ENCODE peak calls at places on chromosomes 5 and 9, in nine cellular contexts. J is CD8-positive, alpha-beta T cell; B is heart right ventricle; V is gastrocnemius medialis; Z is choroid plexus epithelial cell; T is mesothelial cell of epicardium; R is RWPE1; M is GM06990; C is H9. F is an unnamed sample.

GRCh38 chr9:89891221-89892052 is 286.6 kb downstream of the GADD45G start:
- DNase-seq in J (no peak), B (peak; percentile 65), V (no peak), Z (no peak), T (no peak), R (no peak), M (no peak), C (peak; percentile 10), F (no peak)

GRCh38 chr5:90096415-90097081 is 313.0 kb downstream of the CETN3 start:
- DNase-seq in J (no peak), B (peak; percentile 9), V (no peak), Z (peak; percentile 79), T (no peak), R (peak; percentile 85), M (no peak), C (no peak), F (peak; percentile 17)

GRCh38 chr5:178624626-178625546 is 2.0 kb downstream of the CLK4 start:
- DNase-seq in J (no peak), B (no peak), V (no peak), Z (peak; percentile 19), T (no peak), R (no peak), M (no peak), C (no peak), F (no peak)

GRCh38 chr5:87121315-87122170 is 146.1 kb upstream of the RASA1 start:
- DNase-seq in J (peak; percentile 36), B (no peak), V (peak; percentile 7), Z (peak; percentile 92), T (no peak), R (peak; percentile 80), M (peak; percentile 70), C (no peak), F (peak; percentile 53)

GRCh38 chr9:82152181-82152580 is 163.6 kb downstream of the SPATA31D1 start:
- DNase-seq in J (no peak), B (no peak), V (no peak), Z (peak; percentile 64), T (no peak), R (no peak), M (no peak), C (no peak), F (no peak)

GRCh38 chr5:143641549-143641955 is 170.4 kb upstream of the HMHB1 start:
- DNase-seq in J (no peak), B (no peak), V (no peak), Z (peak; percentile 90), T (no peak), R (no peak), M (peak; percentile 14), C (no peak), F (no peak)

GRCh38 chr9:83405674-83406255 is 132.4 kb downstream of the FRMD3 start:
- DNase-seq in J (no peak), B (no peak), V (no peak), Z (peak; percentile 22), T (no peak), R (no peak), M (no peak), C (no peak), F (no peak)

GRCh38 chr5:83471405-83472212 is at the start of gene VCAN:
- DNase-seq in J (no peak), B (peak; percentile 60), V (peak; percentile 28), Z (peak; percentile 86), T (peak; percentile 47), R (peak; percentile 63), M (peak; percentile 38), C (peak; percentile 82), F (no peak)

GRCh38 chr9:36092509-36093215 is 43.9 kb upstream of the GLIPR2 start:
- DNase-seq in J (peak; percentile 24), B (no peak), V (no peak), Z (peak; percentile 60), T (no peak), R (no peak), M (peak; percentile 59), C (no peak), F (no peak)

GRCh38 chr5:5276471-5276870 is 136.3 kb downstream of the ADAMTS16 start:
- DNase-seq in J (no peak), B (no peak), V (no peak), Z (no peak), T (no peak), R (no peak), M (no peak), C (no peak), F (no peak)

GRCh38 chr5:27316283-27316675 is 277.9 kb upstream of the CDH9 start:
- DNase-seq in J (no peak), B (no peak), V (no peak), Z (peak; percentile 83), T (no peak), R (peak; percentile 56), M (no peak), C (no peak), F (peak; percentile 66)

GRCh38 chr5:81778642-81779041 is 27.7 kb upstream of the SSBP2 start:
- DNase-seq in J (no peak), B (no peak), V (no peak), Z (peak; percentile 58), T (no peak), R (no peak), M (peak; percentile 3), C (no peak), F (no peak)

GRCh38 chr5:80191991-80192398 is 63.9 kb downstream of the SERINC5 start:
- DNase-seq in J (peak; percentile 67), B (peak; percentile 58), V (no peak), Z (no peak), T (no peak), R (no peak), M (no peak), C (peak; percentile 81), F (no peak)

GRCh38 chr5:109411627-109412026 is 1.9 kb upstream of the PJA2 start:
- DNase-seq in J (no peak), B (no peak), V (no peak), Z (peak; percentile 94), T (no peak), R (peak; percentile 90), M (peak; percentile 24), C (no peak), F (peak; percentile 92)

GRCh38 chr9:99825158-99826046 is 3.7 kb downstream of the NR4A3 start:
- DNase-seq in J (no peak), B (no peak), V (no peak), Z (no peak), T (no peak), R (no peak), M (no peak), C (peak; percentile 53), F (no peak)

GRCh38 chr5:34496258-34496657 is 159.9 kb upstream of the RAI14 start:
- DNase-seq in J (no peak), B (no peak), V (no peak), Z (no peak), T (no peak), R (no peak), M (no peak), C (peak; percentile 51), F (no peak)
- TF ChIP-seq CTCF in J (no peak), B (no peak), V (no peak), Z (peak; percentile 2), T (no peak), R (no peak), M (no peak), C (peak; percentile 40), F (no peak)

DNA sequence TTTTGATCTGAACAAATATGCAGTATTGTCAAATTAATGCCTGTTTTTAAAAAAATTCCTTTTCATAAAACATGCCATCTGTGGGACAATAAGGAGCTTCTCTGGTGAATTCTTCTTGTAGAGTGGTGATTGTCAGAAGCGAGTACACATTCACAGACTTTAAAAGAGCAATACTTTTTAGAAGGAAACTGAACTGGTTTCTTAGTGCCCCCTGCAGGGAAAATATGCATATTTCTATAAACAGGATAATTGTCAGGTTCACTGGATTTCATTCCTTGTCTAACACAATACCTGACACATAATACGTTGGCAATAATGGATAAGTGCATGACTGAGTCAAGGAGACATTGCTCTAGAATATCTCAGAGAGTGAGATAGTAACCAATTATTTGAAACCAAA is 133.7 kb downstream of the KIF4B start:
- DNase-seq in J (no peak), B (no peak), V (no peak), Z (peak; percentile 23), T (no peak), R (peak; percentile 22), M (no peak), C (no peak), F (no peak)
- TF ChIP-seq CTCF in J (no peak), B (no peak), V (no peak), Z (no peak), T (peak; percentile 25), R (peak; percentile 22), M (peak; percentile 35), C (no peak), F (no peak)

DNA sequence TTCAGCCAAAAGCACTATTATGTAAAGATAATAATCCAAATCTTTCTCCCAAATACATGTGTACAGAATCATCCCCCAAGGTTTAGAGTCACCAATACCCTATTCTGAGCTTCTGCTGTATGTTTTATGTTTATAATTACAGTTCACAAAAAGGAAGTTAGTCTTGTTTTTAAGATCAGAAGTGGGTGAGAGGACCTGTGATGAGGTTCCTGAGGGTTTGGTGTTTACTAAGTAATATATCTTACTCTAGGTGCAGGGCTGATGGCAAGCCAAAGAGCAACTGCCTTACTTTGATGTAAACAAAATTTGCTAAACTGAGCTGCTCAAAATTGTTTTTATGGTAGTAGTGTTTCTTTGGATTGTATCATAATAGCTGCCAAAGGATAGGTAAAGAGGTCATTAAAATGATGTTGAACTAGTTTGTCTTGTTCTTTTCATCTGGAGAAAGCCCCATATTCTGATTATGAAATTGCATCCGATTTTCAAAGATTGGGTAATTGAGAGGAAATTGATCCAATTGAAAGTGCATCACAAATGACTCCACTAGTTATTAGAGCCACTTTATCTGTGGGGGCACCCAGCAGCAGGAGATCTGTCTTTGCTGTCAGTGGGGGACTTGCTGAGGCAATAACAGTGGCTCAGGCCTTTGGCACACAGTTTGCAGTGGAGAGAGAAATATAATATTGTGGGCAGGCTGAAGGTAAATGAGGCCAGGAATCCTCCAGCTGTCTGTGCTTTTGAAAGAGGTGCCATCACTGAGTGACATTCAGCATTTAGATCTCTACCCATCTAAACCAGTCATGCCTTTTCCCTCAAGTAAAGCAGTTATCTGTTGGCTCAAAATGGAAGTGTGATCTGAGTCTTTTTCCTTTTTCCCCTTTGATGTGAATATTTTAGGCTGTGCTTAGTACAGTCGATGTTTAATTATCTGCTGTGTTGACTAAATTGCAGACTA is 14.1 kb downstream of the TRIM32 start:
- DNase-seq in J (no peak), B (no peak), V (peak; percentile 24), Z (no peak), T (no peak), R (no peak), M (no peak), C (no peak), F (no peak)
- TF ChIP-seq CTCF in J (no peak), B (no peak), V (no peak), Z (no peak), T (no peak), R (no peak), M (no peak), C (no peak), F (no peak)

DNA sequence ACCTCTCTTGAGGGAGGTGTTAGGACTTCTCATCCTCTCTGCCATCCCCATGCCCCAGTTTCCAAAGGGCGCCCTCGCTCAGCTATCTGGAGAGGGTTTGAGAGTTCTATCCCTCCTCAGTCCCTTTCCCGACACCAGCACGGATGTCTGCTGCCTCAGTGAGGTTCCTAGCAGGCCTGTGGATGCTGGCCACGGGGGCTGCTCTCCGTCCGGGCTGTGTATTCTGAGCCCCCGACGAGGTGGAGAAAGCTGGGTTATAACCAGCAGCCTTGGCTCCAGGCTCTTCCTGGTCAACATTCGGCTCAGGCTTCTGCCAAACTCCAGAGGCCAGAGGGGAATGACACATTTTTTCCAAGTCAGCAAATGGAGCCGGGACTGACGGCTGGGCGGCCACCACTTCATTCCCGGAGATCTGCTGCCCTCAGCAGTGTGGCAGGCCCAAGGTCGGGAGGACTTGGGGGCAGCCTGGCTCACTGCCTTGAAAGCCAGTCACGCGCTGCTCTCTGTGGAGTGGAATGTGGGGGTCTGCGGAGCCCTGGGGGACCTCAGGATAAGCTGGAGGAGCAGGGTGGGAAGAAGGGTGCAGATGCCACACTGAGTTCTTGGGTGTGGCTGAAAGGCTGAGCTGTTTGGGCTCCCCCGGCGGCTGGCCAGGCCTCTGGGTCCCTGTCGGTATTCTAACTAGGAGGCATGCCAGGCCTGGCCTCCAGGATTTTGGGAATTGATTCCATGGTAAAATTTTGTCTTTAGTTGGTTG is 27.4 kb downstream of the PTPA start:
- DNase-seq in J (no peak), B (peak; percentile 71), V (no peak), Z (peak; percentile 36), T (no peak), R (no peak), M (no peak), C (no peak), F (no peak)
- TF ChIP-seq CTCF in J (no peak), B (no peak), V (no peak), Z (no peak), T (no peak), R (no peak), M (no peak), C (no peak), F (no peak)

F was measured in AG04449.